ENCODE peak calls at places on chromosomes 2 and 18, in four cellular contexts. P, R, H and Z are unnamed samples.

GRCh38 chr18:42782929-42783328 is 332.6 kb downstream of the RIT2 start:
- DNase-seq in P (no peak), R (no peak), H (no peak), Z (no peak)

GRCh38 chr2:240620859-240621258 is 4.4 kb upstream of the GPR35 start:
- DNase-seq in P (no peak), R (peak), H (no peak), Z (no peak)

GRCh38 chr2:239184179-239184578 is 216.6 kb downstream of the HDAC4 start:
- DNase-seq in P (no peak), R (peak), H (no peak), Z (peak)

GRCh38 chr18:35345460-35345921 is 1.3 kb upstream of the ZNF24 start:
- DNase-seq in P (no peak), R (no peak), H (peak), Z (no peak)

GRCh38 chr2:101699939-101700442 is 2.5 kb downstream of the MAP4K4 start:
- DNase-seq in P (no peak), R (no peak), H (peak), Z (no peak)

GRCh38 chr2:184031402-184032147 is 566.8 kb upstream of the ZNF804A start:
- DNase-seq in P (no peak), R (no peak), H (no peak), Z (no peak)

GRCh38 chr2:207847807-207848544 is 78.3 kb upstream of the FZD5 start:
- DNase-seq in P (peak), R (no peak), H (peak), Z (peak)

GRCh38 chr18:56576826-56577573 is 61.4 kb downstream of the TXNL1 start:
- DNase-seq in P (no peak), R (no peak), H (no peak), Z (no peak)

GRCh38 chr2:150610670-150611279 is 123.3 kb upstream of the RND3 start:
- DNase-seq in P (peak), R (no peak), H (peak), Z (peak)

GRCh38 chr2:240506406-240507059 is 51.3 kb downstream of the ANKMY1 start:
- DNase-seq in P (no peak), R (no peak), H (no peak), Z (no peak)

GRCh38 chr2:155099784-155100183 is 401.3 kb downstream of the KCNJ3 start:
- DNase-seq in P (peak), R (no peak), H (peak), Z (no peak)

GRCh38 chr2:234401376-234401775 is 95.5 kb downstream of the ARL4C start:
- DNase-seq in P (no peak), R (no peak), H (no peak), Z (no peak)

GRCh38 chr2:166285215-166285614 is 90.5 kb downstream of the SCN9A start:
- DNase-seq in P (no peak), R (no peak), H (no peak), Z (no peak)

GRCh38 chr2:160052524-160052923 is 9.9 kb downstream of the PLA2R1 start:
- DNase-seq in P (no peak), R (no peak), H (no peak), Z (no peak)

GRCh38 chr18:10432781-10433180 is 21.7 kb upstream of the APCDD1 start:
- DNase-seq in P (no peak), R (no peak), H (no peak), Z (no peak)

GRCh38 chr2:136238214-136238551 is 120.2 kb upstream of the CXCR4 start:
- DNase-seq in P (no peak), R (no peak), H (no peak), Z (no peak)

GRCh38 chr2:70978388-70979357 is at the start of gene ANKRD53:
- DNase-seq in P (no peak), R (peak), H (no peak), Z (peak)

GRCh38 chr18:46278481-46279465 is 174.6 kb downstream of the HAUS1 start:
- DNase-seq in P (no peak), R (no peak), H (no peak), Z (no peak)

GRCh38 chr2:1314254-1314653 is 99.0 kb upstream of the TPO start:
- DNase-seq in P (no peak), R (no peak), H (no peak), Z (no peak)

GRCh38 chr2:219331560-219332213 is 857 bp downstream of the RESP18 start:
- DNase-seq in P (no peak), R (no peak), H (no peak), Z (peak)

GRCh38 chr2:47695800-47696477 is 87.0 kb upstream of the MSH6 start:
- DNase-seq in P (no peak), R (no peak), H (no peak), Z (no peak)

GRCh38 chr2:219701847-219702634 is 74.6 kb downstream of the SLC4A3 start:
- DNase-seq in P (no peak), R (no peak), H (no peak), Z (no peak)

GRCh38 chr2:108707300-108707699 is 12.0 kb upstream of the RANBP2 start:
- DNase-seq in P (no peak), R (no peak), H (no peak), Z (no peak)

GRCh38 chr2:73141896-73142295 is 29.1 kb upstream of the RAB11FIP5 start:
- DNase-seq in P (no peak), R (no peak), H (no peak), Z (no peak)

GRCh38 chr2:65300772-65301711 is 73.4 kb downstream of the ACTR2 start:
- DNase-seq in P (peak), R (no peak), H (peak), Z (peak)

GRCh38 chr2:217936952-217937351 is 65.8 kb downstream of the TNS1 start:
- DNase-seq in P (no peak), R (no peak), H (no peak), Z (no peak)

GRCh38 chr2:217937446-217937845 is 65.3 kb downstream of the TNS1 start:
- DNase-seq in P (no peak), R (no peak), H (no peak), Z (no peak)

GRCh38 chr2:217939220-217939619 is 63.6 kb downstream of the TNS1 start:
- DNase-seq in P (no peak), R (no peak), H (no peak), Z (no peak)

GRCh38 chr2:217939629-217940245 is 63.1 kb downstream of the TNS1 start:
- DNase-seq in P (no peak), R (no peak), H (no peak), Z (no peak)

DNA sequence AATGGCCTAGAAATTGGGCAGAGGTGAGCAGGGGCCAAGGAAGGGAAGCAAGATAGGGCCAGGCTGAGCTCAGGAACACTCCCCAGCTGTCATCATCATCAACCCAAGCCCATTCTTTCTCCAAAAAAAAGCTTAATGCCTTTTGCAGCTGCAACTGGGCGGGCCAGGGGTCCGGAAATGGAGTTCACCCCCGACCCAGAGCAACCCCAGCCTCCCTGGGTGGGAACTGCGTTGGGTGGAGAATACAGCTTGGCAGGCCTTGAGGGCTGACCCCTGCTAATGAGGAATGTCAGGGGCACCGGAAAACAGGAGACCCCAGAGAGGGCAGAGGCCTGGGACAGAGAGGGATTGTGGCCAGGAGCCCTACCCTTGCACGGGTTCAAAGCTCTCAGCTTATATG is 64.8 kb downstream of the TNS1 start:
- DNase-seq in P (no peak), R (no peak), H (no peak), Z (no peak)
- H3K4me3 ChIP-seq in P (no peak), R (peak), H (no peak), Z (no peak)

DNA sequence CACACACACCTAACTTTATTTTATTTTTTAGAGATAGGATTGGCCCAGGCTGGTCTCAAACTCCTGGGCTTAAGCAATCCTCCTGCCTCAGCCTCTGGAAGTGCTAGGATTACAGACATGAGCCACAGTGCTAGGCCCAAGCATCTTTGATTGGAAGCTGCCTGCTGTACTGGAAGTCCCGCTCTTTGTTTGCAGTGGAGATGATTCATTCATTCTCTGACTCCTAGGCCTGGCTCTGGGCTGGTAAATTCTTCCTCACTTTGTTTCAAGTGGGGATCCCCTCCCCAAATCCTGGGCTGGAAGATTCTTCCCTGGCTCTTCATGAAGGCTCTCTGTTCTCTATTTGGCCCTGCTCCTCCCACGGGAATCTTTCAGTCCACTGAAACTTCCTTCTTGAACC is 81.9 kb downstream of the NEURL3 start:
- DNase-seq in P (no peak), R (no peak), H (no peak), Z (no peak)
- TF ChIP-seq EP300 in P (no peak), R (no peak), H (no peak), Z (no peak)

GRCh38 chr2:15964936-15965563 is 24.7 kb downstream of the MYCN start:
- DNase-seq in P (no peak), R (no peak), H (no peak), Z (no peak)
- H3K4me3 ChIP-seq in P (no peak), R (no peak), H (no peak), Z (no peak)

GRCh38 chr18:9321017-9321452 is 13.5 kb upstream of the TWSG1 start:
- DNase-seq in P (no peak), R (no peak), H (no peak), Z (no peak)
- TF ChIP-seq EP300 in P (no peak), R (no peak), H (no peak), Z (no peak)

GRCh38 chr2:10028988-10029874 is 14.1 kb upstream of the KLF11 start:
- DNase-seq in P (no peak), R (no peak), H (no peak), Z (peak)
- H3K4me3 ChIP-seq in P (no peak), R (no peak), H (peak), Z (no peak)